ENCODE peak calls at places on chromosomes 1 and 21, in ten cellular contexts. Q is omental fat pad, E is AG10803, S is heart right ventricle, A is bronchial epithelial cell, X is OCI-LY7, H is fibroblast of mammary gland, Z is endothelial cell, K is esophagus muscularis mucosa, I is HFF-Myc. F is an unnamed sample.

GRCh38 chr1:20785907-20786309 is 1.2 kb downstream of the HP1BP3 start:
- DNase-seq in K (peak; percentile 90), A (peak; percentile 15), H (peak; percentile 4), E (peak; percentile 4), S (no peak), I (no peak), Q (no peak), X (peak; percentile 63), Z (no peak), F (no peak)

GRCh38 chr1:70140343-70140742 is 65.0 kb downstream of the LRRC40 start:
- DNase-seq in A (no peak), H (peak; percentile 49), Z (no peak), E (peak; percentile 87), X (no peak), Q (no peak), K (no peak), I (no peak), S (peak; percentile 24), F (no peak)

GRCh38 chr1:8239306-8240023 is 78.4 kb upstream of the SLC45A1 start:
- DNase-seq in A (no peak), X (no peak), K (no peak), E (no peak), H (peak; percentile 30), I (no peak), S (no peak), Q (no peak), Z (no peak), F (no peak)

GRCh38 chr1:86388777-86389176 is 7.3 kb downstream of the ODF2L start:
- DNase-seq in A (no peak), H (no peak), X (no peak), S (no peak), Z (no peak), I (no peak), K (no peak), E (peak; percentile 15), Q (no peak), F (no peak)

GRCh38 chr21:44368711-44369446 is 15.5 kb downstream of the TRPM2 start:
- DNase-seq in Z (no peak), S (no peak), X (no peak), Q (no peak), A (no peak), K (no peak), E (no peak), I (no peak), H (no peak), F (no peak)

GRCh38 chr1:1221887-1222574 is 8.1 kb upstream of the TNFRSF4 start:
- DNase-seq in X (no peak), Z (no peak), S (no peak), K (no peak), A (no peak), E (no peak), I (no peak), H (no peak), Q (no peak), F (no peak)

GRCh38 chr1:164562947-164563346 is 4.0 kb downstream of the PBX1 start:
- DNase-seq in K (no peak), Q (no peak), I (no peak), X (no peak), S (no peak), A (peak; percentile 36), H (no peak), E (no peak), Z (no peak), F (no peak)

GRCh38 chr1:160951443-160952128 is 3.0 kb downstream of the ITLN2 start:
- DNase-seq in S (peak; percentile 21), Z (peak; percentile 71), E (peak; percentile 34), H (peak; percentile 49), A (peak; percentile 60), Q (peak; percentile 36), I (no peak), K (no peak), X (peak; percentile 80), F (peak; percentile 79)

DNA sequence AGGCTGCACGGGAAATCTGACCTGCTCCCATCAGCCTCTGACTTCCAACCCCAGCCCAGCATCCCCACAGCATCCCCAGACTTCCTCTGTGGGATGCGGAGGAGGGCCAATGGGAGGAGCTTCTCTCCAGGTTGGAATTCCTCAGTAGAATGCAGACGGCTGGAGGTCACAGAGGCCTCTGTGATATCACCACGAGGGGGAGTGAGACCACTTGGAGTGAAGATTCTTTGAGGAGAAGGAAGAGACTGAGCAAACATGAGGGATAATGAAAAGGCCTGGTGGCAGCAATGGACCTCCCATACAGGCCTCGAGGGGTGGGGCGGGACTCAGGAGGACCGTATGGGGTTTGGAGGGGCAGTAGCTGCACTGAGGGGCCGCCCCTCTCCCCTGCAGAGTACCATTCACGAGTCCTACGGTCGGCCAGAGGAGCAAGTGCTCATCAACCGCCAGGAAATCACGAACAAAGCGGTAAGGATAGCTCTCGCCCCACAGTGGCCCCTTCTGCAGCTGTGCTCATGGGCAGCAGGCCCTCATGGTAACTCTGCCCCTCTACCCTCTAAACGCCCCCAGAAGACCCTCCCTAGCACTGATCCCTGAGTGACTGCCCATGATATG is at the start of gene CATSPER4:
- DNase-seq in Z (peak; percentile 60), A (peak; percentile 42), K (no peak), H (peak; percentile 19), I (no peak), E (peak; percentile 4), S (no peak), X (peak; percentile 24), Q (no peak), F (no peak)
- TF ChIP-seq CTCF in Z (no peak), A (peak; percentile 14), K (no peak), H (peak; percentile 18), I (no peak), E (peak; percentile 28), S (no peak), X (peak; percentile 36), Q (no peak), F (no peak)

GRCh38 chr21:28608646-28609045 is 384.0 kb downstream of the LTN1 start:
- DNase-seq in S (no peak), H (peak; percentile 18), A (peak; percentile 33), X (peak; percentile 50), E (no peak), K (no peak), Q (no peak), Z (no peak), I (no peak), F (no peak)

GRCh38 chr21:28602581-28602980 is 390.1 kb downstream of the LTN1 start:
- DNase-seq in Z (no peak), E (no peak), H (no peak), Q (no peak), S (no peak), I (no peak), A (no peak), X (no peak), K (no peak), F (no peak)

GRCh38 chr21:28605138-28605537 is 387.5 kb downstream of the LTN1 start:
- DNase-seq in Q (no peak), I (no peak), H (no peak), A (no peak), K (no peak), S (no peak), E (no peak), Z (no peak), X (peak; percentile 83), F (no peak)

GRCh38 chr21:28601708-28602107 is 391.0 kb downstream of the LTN1 start:
- DNase-seq in S (no peak), I (no peak), K (no peak), Q (no peak), H (peak; percentile 14), E (peak; percentile 54), X (no peak), A (peak; percentile 13), Z (no peak), F (no peak)

DNA sequence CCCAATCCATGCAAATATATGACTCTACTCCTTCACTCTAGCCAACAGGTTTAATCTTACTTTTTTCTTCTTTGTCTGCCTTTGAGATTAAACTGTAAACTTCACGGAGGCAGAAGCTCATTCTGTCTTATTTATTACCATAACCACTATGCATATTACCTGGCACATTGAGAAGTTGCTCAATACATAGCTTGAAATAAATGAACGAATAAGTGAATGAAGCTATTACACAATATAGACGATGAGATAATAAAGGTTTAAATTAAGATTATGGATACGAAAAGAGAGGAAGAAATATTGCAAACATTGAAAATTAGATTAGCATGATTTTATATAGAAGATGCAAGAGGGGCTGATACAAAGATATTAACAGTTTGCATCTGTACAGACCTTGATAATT is 385.1 kb downstream of the LTN1 start:
- DNase-seq in H (no peak), Q (no peak), S (no peak), K (no peak), I (no peak), Z (no peak), X (no peak), E (no peak), A (no peak), F (no peak)
- TF ChIP-seq CTCF in H (no peak), Q (no peak), S (no peak), K (no peak), I (no peak), Z (no peak), X (no peak), E (no peak), A (no peak), F (no peak)

DNA sequence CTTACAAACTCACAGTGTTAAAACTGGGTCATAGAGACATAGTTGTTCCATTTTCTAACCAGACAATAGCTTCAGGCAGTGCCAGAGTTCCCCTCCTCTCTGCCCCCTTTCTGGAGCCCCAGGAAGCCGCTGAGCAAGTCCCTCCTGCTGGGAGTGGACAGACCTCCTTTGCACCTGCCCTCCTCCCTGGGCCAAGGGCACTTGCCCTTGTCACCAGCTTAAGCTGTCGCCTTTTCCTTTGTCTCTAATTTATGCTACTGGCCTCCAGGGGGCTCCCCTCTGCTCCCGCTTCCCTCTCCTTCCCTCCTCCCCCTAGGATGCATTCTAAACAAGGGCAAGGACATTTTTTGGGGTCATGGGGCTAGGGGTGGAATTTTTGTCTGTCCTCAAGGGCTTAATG is 182.4 kb downstream of the MIS18A start:
- DNase-seq in A (no peak), S (no peak), K (no peak), Z (peak; percentile 42), X (peak; percentile 11), H (peak; percentile 12), I (no peak), Q (no peak), E (peak; percentile 11), F (peak; percentile 30)
- TF ChIP-seq CTCF in A (no peak), S (no peak), K (peak; percentile 10), Z (peak; percentile 51), X (peak; percentile 64), H (peak; percentile 41), I (peak; percentile 70), Q (no peak), E (peak; percentile 43), F (peak; percentile 39)

DNA sequence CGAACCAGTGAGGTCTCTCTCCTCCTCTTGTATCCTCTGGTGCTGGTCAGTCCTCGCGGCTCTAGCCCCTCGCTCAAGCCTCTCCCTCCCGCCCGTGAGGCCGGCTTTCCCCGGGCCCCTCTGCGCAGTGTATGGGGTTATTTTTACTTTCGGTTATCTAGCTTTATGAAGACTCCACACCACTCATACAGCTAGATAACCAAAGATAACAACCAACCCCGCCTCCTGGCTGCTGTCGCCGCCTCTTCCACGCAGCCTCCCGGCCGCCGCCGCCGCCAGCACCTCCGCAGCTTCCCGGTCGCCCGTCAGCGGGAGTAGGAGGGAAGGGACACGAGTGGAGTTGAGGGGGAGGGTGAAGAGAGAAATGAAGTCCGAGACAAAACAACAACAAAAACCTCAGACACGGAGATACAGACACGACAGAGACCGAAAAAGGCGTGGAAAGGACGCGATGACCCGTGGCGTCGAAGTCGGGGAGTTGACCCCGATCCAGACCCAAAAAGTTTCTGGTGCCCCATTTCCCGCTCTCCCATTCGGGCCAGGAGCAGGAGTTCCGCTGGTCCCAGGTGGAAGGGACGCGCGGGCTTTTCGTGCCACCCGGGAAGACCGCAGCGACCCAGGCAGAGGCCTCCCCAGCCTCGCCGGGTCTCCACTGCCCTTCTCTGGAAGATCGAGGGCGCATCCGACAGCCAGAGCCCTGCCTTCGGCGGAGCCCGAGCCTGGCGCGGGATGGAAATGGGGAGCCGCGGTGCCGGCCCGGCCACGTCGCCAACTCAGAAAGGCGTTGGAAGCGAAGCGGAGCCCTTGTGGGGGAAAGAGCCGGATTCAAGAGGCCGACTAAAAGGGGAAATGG is 51.4 kb downstream of the RHBG start:
- DNase-seq in S (no peak), H (no peak), Z (peak; percentile 43), K (no peak), A (no peak), Q (no peak), E (no peak), I (no peak), X (no peak), F (peak; percentile 23)
- TF ChIP-seq CTCF in S (no peak), H (no peak), Z (peak; percentile 4), K (no peak), A (no peak), Q (no peak), E (no peak), I (no peak), X (peak; percentile 7), F (no peak)

F was measured in Calu3.